ENCODE peak calls at places on chromosomes 5 and 9, in nine cellular contexts. P is left colon; A is caudate nucleus; I is RKO; K is CD4-positive, alpha-beta T cell; T is HT1080; D is H54; Q is LHCN-M2; V is GM19239. B is an unnamed sample.

GRCh38 chr5:120388016-120388781 is 75.9 kb upstream of the PRR16 start:
- DNase-seq in I (peak; percentile 88), V (no peak), Q (peak; percentile 98), K (no peak), D (peak; percentile 9), P (no peak), A (no peak), T (peak; percentile 95), B (peak; percentile 76)

GRCh38 chr9:88748566-88749238 is 213.7 kb downstream of the NXNL2 start:
- DNase-seq in V (no peak), D (no peak), T (no peak), K (no peak), P (no peak), Q (peak; percentile 65), I (no peak), A (no peak), B (no peak)

GRCh38 chr5:32109236-32109635 is 64.9 kb downstream of the GOLPH3 start:
- DNase-seq in Q (no peak), K (no peak), P (no peak), D (no peak), V (no peak), I (no peak), A (no peak), T (no peak), B (no peak)

GRCh38 chr9:85895685-85896084 is 45.3 kb upstream of the NAA35 start:
- DNase-seq in T (no peak), A (no peak), D (no peak), P (no peak), K (no peak), V (no peak), I (no peak), Q (no peak), B (no peak)

GRCh38 chr9:69885931-69886330 is 65.3 kb downstream of the CFAP95 start:
- DNase-seq in V (no peak), I (no peak), T (no peak), A (no peak), K (no peak), Q (no peak), D (no peak), P (no peak), B (no peak)

GRCh38 chr5:82339744-82340143 is 61.6 kb upstream of the RPS23 start:
- DNase-seq in I (no peak), T (no peak), Q (no peak), K (no peak), V (no peak), A (no peak), P (no peak), D (no peak), B (no peak)

GRCh38 chr9:103734471-103734870 is 359.6 kb upstream of the SMC2 start:
- DNase-seq in D (no peak), Q (no peak), K (no peak), A (no peak), V (no peak), I (no peak), P (no peak), T (no peak), B (no peak)

GRCh38 chr5:173802670-173803165 is 85.4 kb upstream of the CPEB4 start:
- DNase-seq in K (no peak), I (no peak), D (no peak), Q (peak; percentile 59), A (no peak), V (no peak), P (peak; percentile 76), T (peak; percentile 54), B (peak; percentile 73)

GRCh38 chr9:21415492-21416267 is 6.8 kb downstream of the IFNA8 start:
- DNase-seq in I (no peak), T (no peak), P (no peak), A (no peak), D (no peak), K (no peak), V (no peak), Q (no peak), B (no peak)

GRCh38 chr5:173452098-173452497 is 123.9 kb upstream of the STC2 start:
- DNase-seq in V (no peak), D (no peak), T (peak; percentile 54), A (no peak), P (no peak), K (no peak), I (no peak), Q (peak; percentile 72), B (no peak)

GRCh38 chr5:3656803-3657202 is 61.2 kb downstream of the IRX1 start:
- DNase-seq in P (no peak), I (no peak), K (no peak), A (no peak), V (no peak), D (no peak), T (no peak), Q (no peak), B (no peak)

GRCh38 chr9:124602204-124602603 is 95.0 kb upstream of the NR5A1 start:
- DNase-seq in V (no peak), P (no peak), I (no peak), D (no peak), A (no peak), Q (no peak), T (no peak), K (no peak), B (peak; percentile 62)

GRCh38 chr5:143913008-143913752 is 101.2 kb downstream of the HMHB1 start:
- DNase-seq in P (no peak), D (peak; percentile 36), I (peak; percentile 8), A (no peak), V (no peak), T (peak; percentile 93), Q (peak; percentile 77), K (no peak), B (peak; percentile 84)

GRCh38 chr5:59698774-59699173 is 194.8 kb downstream of the PDE4D start:
- DNase-seq in A (no peak), Q (no peak), D (no peak), V (no peak), K (no peak), T (no peak), P (no peak), I (no peak), B (no peak)

GRCh38 chr9:109304350-109304749 is 16.5 kb downstream of the EPB41L4B start:
- DNase-seq in V (no peak), Q (peak; percentile 43), P (no peak), I (no peak), T (no peak), K (no peak), D (no peak), A (no peak), B (no peak)

GRCh38 chr5:84327591-84327990 is 57.1 kb downstream of the EDIL3 start:
- DNase-seq in P (no peak), A (no peak), T (no peak), I (no peak), K (no peak), D (no peak), Q (no peak), V (no peak), B (peak; percentile 18)

GRCh38 chr5:143417503-143418139 is 14.1 kb upstream of the NR3C1 start:
- DNase-seq in D (no peak), Q (no peak), I (no peak), K (no peak), T (no peak), A (no peak), P (no peak), V (no peak), B (no peak)

GRCh38 chr5:140112685-140113179 is 1.2 kb upstream of the PURA start:
- DNase-seq in A (no peak), V (no peak), T (peak; percentile 26), K (no peak), Q (no peak), D (no peak), P (no peak), I (no peak), B (peak; percentile 36)

GRCh38 chr9:4371108-4371507 is 71.2 kb upstream of the GLIS3 start:
- DNase-seq in D (peak; percentile 65), T (peak; percentile 93), V (no peak), P (no peak), Q (peak; percentile 92), A (no peak), K (no peak), I (peak; percentile 97), B (peak; percentile 31)

GRCh38 chr9:20511680-20512079 is 110.6 kb downstream of the MLLT3 start:
- DNase-seq in V (no peak), T (no peak), P (no peak), I (no peak), D (no peak), A (no peak), Q (peak; percentile 5), K (no peak), B (no peak)

GRCh38 chr9:14119694-14120514 is 194.0 kb downstream of the NFIB start:
- DNase-seq in A (no peak), I (no peak), P (no peak), Q (peak; percentile 47), T (peak; percentile 58), D (no peak), K (no peak), V (no peak), B (peak; percentile 20)

GRCh38 chr5:177129206-177129605 is 4.4 kb upstream of the NSD1 start:
- DNase-seq in I (no peak), Q (no peak), K (no peak), T (no peak), V (no peak), P (no peak), D (no peak), A (no peak), B (no peak)

GRCh38 chr5:59992206-59992605 is 98.7 kb upstream of the PDE4D start:
- DNase-seq in V (no peak), Q (no peak), D (no peak), A (no peak), I (no peak), P (no peak), T (peak; percentile 47), K (no peak), B (no peak)

GRCh38 chr5:176427971-176428370 is 11.6 kb upstream of the CLTB start:
- DNase-seq in T (no peak), I (no peak), P (no peak), A (no peak), V (no peak), K (no peak), D (no peak), Q (peak; percentile 31), B (no peak)

GRCh38 chr5:74954919-74955318 is 88.7 kb upstream of the FAM169A start:
- DNase-seq in T (no peak), A (no peak), I (no peak), D (no peak), Q (peak; percentile 24), P (no peak), V (no peak), K (no peak), B (peak; percentile 56)

GRCh38 chr5:176441921-176442323 is 6.3 kb upstream of the FAF2 start:
- DNase-seq in I (peak; percentile 41), D (no peak), K (no peak), P (no peak), A (no peak), V (no peak), Q (no peak), T (peak; percentile 84), B (no peak)

GRCh38 chr5:6634327-6634713 is 1.1 kb downstream of the SRD5A1 start:
- DNase-seq in Q (peak; percentile 14), I (peak; percentile 40), T (no peak), P (no peak), K (no peak), A (no peak), V (peak; percentile 18), D (peak; percentile 17), B (peak; percentile 21)

GRCh38 chr5:16618138-16618897 is 1.5 kb upstream of the RETREG1 start:
- DNase-seq in P (no peak), D (no peak), A (no peak), V (no peak), I (no peak), Q (no peak), T (no peak), K (no peak), B (no peak)

GRCh38 chr9:27514551-27514950 is 9.5 kb upstream of the IFNK start:
- DNase-seq in I (no peak), D (no peak), T (no peak), V (no peak), A (no peak), Q (no peak), P (no peak), K (no peak), B (no peak)

GRCh38 chr9:8772302-8772701 is 972.7 kb upstream of the DMAC1 start:
- DNase-seq in Q (no peak), D (no peak), A (no peak), T (no peak), K (no peak), I (no peak), P (no peak), V (no peak), B (no peak)

GRCh38 chr5:141155540-141156374 is 5.9 kb downstream of the PCDHB6 start:
- DNase-seq in D (peak; percentile 67), T (no peak), I (peak; percentile 59), P (no peak), A (no peak), Q (peak; percentile 31), K (no peak), V (no peak), B (no peak)